ENCODE peak calls at places on chromosomes 7 and 10, in seven cellular contexts. C, W, S, P, T, F and M are unnamed samples. For H3K36me3 and H3K4me1, the result is how much of the 10 kb centered on the place peaks cover.

GRCh38 chr7:35758421-35758820 is 42.4 kb upstream of the SEPTIN7 start:
- DNase-seq in C (peak), W (no peak), S (no peak), P (no peak), T (no peak), F (no peak), M (no peak)

GRCh38 chr10:70903262-70903921 is 15.0 kb upstream of the PCBD1 start:
- DNase-seq in C (peak), W (peak), S (peak), P (peak), T (no peak), F (peak), M (no peak)

GRCh38 chr7:54888067-54888735 is 129.2 kb upstream of the SEC61G start:
- DNase-seq in C (peak), W (peak), S (no peak), P (no peak), T (no peak), F (no peak), M (no peak)

GRCh38 chr10:21727452-21728168 is 193.6 kb downstream of the MLLT10 start:
- DNase-seq in C (peak), W (no peak), S (no peak), P (no peak), T (no peak), F (peak), M (no peak)

GRCh38 chr7:41652265-41652664 is 50.6 kb downstream of the INHBA start:
- DNase-seq in C (no peak), W (no peak), S (no peak), P (no peak), T (no peak), F (peak), M (no peak)

GRCh38 chr10:131697461-131698128 is 203.2 kb upstream of the PPP2R2D start:
- DNase-seq in C (no peak), W (no peak), S (no peak), P (no peak), T (no peak), F (no peak), M (no peak)

GRCh38 chr10:111956841-111957240 is 226.7 kb downstream of the GPAM start:
- DNase-seq in C (no peak), W (no peak), S (no peak), P (no peak), T (no peak), F (no peak), M (no peak)

GRCh38 chr7:104979167-104979841 is 34.7 kb upstream of the KMT2E start:
- DNase-seq in C (peak), W (no peak), S (no peak), P (no peak), T (no peak), F (peak), M (no peak)

GRCh38 chr10:123606955-123607354 is 59.2 kb upstream of the GPR26 start:
- DNase-seq in C (no peak), W (no peak), S (no peak), P (no peak), T (no peak), F (no peak), M (no peak)

GRCh38 chr10:127612-128432 is 7.4 kb upstream of the ZMYND11 start:
- DNase-seq in C (no peak), W (no peak), S (no peak), P (no peak), T (no peak), F (no peak), M (no peak)

GRCh38 chr10:51314079-51314835 is 240.0 kb downstream of the PRKG1 start:
- DNase-seq in C (no peak), W (no peak), S (no peak), P (no peak), T (no peak), F (peak), M (no peak)

GRCh38 chr7:91264924-91265681 is 870 bp downstream of the FZD1 start:
- DNase-seq in C (peak), W (peak), S (peak), P (peak), T (no peak), F (peak), M (no peak)

GRCh38 chr7:77315102-77315501 is 101.0 kb downstream of the GSAP start:
- DNase-seq in C (peak), W (no peak), S (no peak), P (no peak), T (no peak), F (peak), M (no peak)

GRCh38 chr10:104253106-104253505 is 1.6 kb upstream of the GSTO1 start:
- DNase-seq in C (no peak), W (no peak), S (no peak), P (no peak), T (no peak), F (no peak), M (no peak)

GRCh38 chr7:55192718-55193117 is 172.4 kb upstream of the LANCL2 start:
- DNase-seq in C (peak), W (no peak), S (no peak), P (no peak), T (no peak), F (peak), M (no peak)

GRCh38 chr10:44908071-44908709 is 2.9 kb upstream of the TMEM72 start:
- DNase-seq in C (peak), W (peak), S (no peak), P (no peak), T (no peak), F (peak), M (no peak)

GRCh38 chr7:85750454-85750949 is 563.6 kb upstream of the SEMA3D start:
- DNase-seq in C (peak), W (peak), S (no peak), P (no peak), T (no peak), F (peak), M (no peak)

GRCh38 chr7:148773344-148773743 is 74.6 kb downstream of the CUL1 start:
- DNase-seq in C (peak), W (no peak), S (no peak), P (no peak), T (no peak), F (no peak), M (no peak)

GRCh38 chr10:43065761-43066160 is 11.1 kb upstream of the RET start:
- DNase-seq in C (no peak), W (no peak), S (no peak), P (no peak), T (no peak), F (no peak), M (no peak)

GRCh38 chr10:62778125-62778524 is 26.4 kb upstream of the ADO start:
- DNase-seq in C (no peak), W (no peak), S (no peak), P (no peak), T (no peak), F (no peak), M (no peak)

GRCh38 chr7:95066736-95067530 is 159.5 kb downstream of the PPP1R9A start:
- DNase-seq in C (peak), W (no peak), S (no peak), P (no peak), T (no peak), F (no peak), M (no peak)

GRCh38 chr10:1414893-1415292 is 322.4 kb downstream of the ADARB2 start:
- DNase-seq in C (no peak), W (no peak), S (no peak), P (no peak), T (no peak), F (no peak), M (no peak)

GRCh38 chr7:3065724-3066143 is 22.1 kb upstream of the CARD11 start:
- DNase-seq in C (peak), W (no peak), S (no peak), P (no peak), T (no peak), F (no peak), M (no peak)

GRCh38 chr7:151011097-151011409 is 13.2 kb downstream of the ATG9B start:
- DNase-seq in C (no peak), W (no peak), S (no peak), P (no peak), T (no peak), F (no peak), M (no peak)

GRCh38 chr7:151009340-151010001 is 14.8 kb downstream of the ATG9B start:
- DNase-seq in C (no peak), W (no peak), S (no peak), P (no peak), T (no peak), F (no peak), M (no peak)

GRCh38 chr7:151010307-151011096 is 13.8 kb downstream of the ATG9B start:
- DNase-seq in C (peak), W (no peak), S (no peak), P (no peak), T (no peak), F (no peak), M (no peak)

GRCh38 chr7:151008511-151009323 is 15.6 kb downstream of the ATG9B start:
- DNase-seq in C (peak), W (peak), S (peak), P (no peak), T (no peak), F (peak), M (no peak)

GRCh38 chr7:151010002-151010306 is 14.3 kb downstream of the ATG9B start:
- DNase-seq in C (no peak), W (no peak), S (no peak), P (no peak), T (no peak), F (no peak), M (no peak)
- H3K4me3 ChIP-seq in C (no peak), W (no peak), S (no peak), P (no peak), T (no peak), F (no peak), M (no peak)

GRCh38 chr10:28577506-28577905 is 44.6 kb downstream of the WAC start:
- DNase-seq in C (no peak), W (no peak), S (no peak), P (no peak), T (no peak), F (no peak), M (no peak)

GRCh38 chr10:28580825-28581224 is 47.9 kb downstream of the WAC start:
- DNase-seq in C (no peak), W (no peak), S (no peak), P (no peak), T (no peak), F (no peak), M (no peak)

GRCh38 chr10:28575852-28576251 is 42.9 kb downstream of the WAC start:
- DNase-seq in C (no peak), W (no peak), S (no peak), P (no peak), T (no peak), F (no peak), M (no peak)

GRCh38 chr10:28581916-28582315 is 49.0 kb downstream of the WAC start:
- DNase-seq in C (no peak), W (no peak), S (no peak), P (no peak), T (no peak), F (no peak), M (no peak)

GRCh38 chr10:28578454-28578853 is 45.5 kb downstream of the WAC start:
- DNase-seq in C (no peak), W (no peak), S (no peak), P (no peak), T (no peak), F (no peak), M (no peak)
- H3K36me3 ChIP-seq in C (under half), W (under half), S (under half), P (under half), T (under half), F (under half), M (under half)

GRCh38 chr7:70739646-70740045 is 392.3 kb upstream of the GALNT17 start:
- DNase-seq in C (no peak), W (no peak), S (no peak), P (no peak), T (no peak), F (no peak), M (no peak)
- H3K4me1 ChIP-seq in C (under half), W (under half), S (under half), P (under half), T (under half), F (under half), M (half or more)

GRCh38 chr10:22849077-22849810 is 78.6 kb upstream of the ARMC3 start:
- DNase-seq in C (peak), W (peak), S (peak), P (peak), T (no peak), F (peak), M (peak)
- H3K4me3 ChIP-seq in C (no peak), W (no peak), S (no peak), P (peak), T (peak), F (peak), M (peak)